ENCODE peak calls at places on chromosomes 13 and 19, in seven cellular contexts. L is nephron progenitor cell, R is type B pancreatic cell, I is lower leg skin, V is OCI-LY7, K is fibroblast of mammary gland, C is cardiac muscle cell. X is an unnamed sample.

GRCh38 chr13:86447479-86447878 is 648.3 kb upstream of the SLITRK6 start:
- DNase-seq in L (no peak), R (no peak), I (no peak), V (no peak), K (no peak), C (no peak), X (no peak)

GRCh38 chr19:2495651-2496316 is 19.9 kb downstream of the GADD45B start:
- DNase-seq in L (no peak), R (no peak), I (no peak), V (no peak), K (no peak), C (peak; percentile 47), X (no peak)

GRCh38 chr13:97241761-97242160 is 19.6 kb downstream of the MBNL2 start:
- DNase-seq in L (no peak), R (no peak), I (no peak), V (no peak), K (no peak), C (no peak), X (no peak)

GRCh38 chr13:111360452-111360851 is 40.0 kb downstream of the TEX29 start:
- DNase-seq in L (no peak), R (no peak), I (no peak), V (no peak), K (no peak), C (no peak), X (no peak)

GRCh38 chr13:22316494-22317025 is 645.7 kb downstream of the FGF9 start:
- DNase-seq in L (no peak), R (no peak), I (no peak), V (no peak), K (no peak), C (no peak), X (no peak)

GRCh38 chr13:44159633-44160279 is 213.9 kb upstream of the SERP2 start:
- DNase-seq in L (no peak), R (no peak), I (peak; percentile 39), V (no peak), K (peak; percentile 11), C (no peak), X (no peak)

GRCh38 chr13:74136089-74136658 is 2.0 kb upstream of the KLF12 start:
- DNase-seq in L (peak; percentile 53), R (peak; percentile 68), I (no peak), V (peak; percentile 36), K (peak; percentile 53), C (peak; percentile 60), X (peak; percentile 41)

GRCh38 chr13:57270493-57270892 is 103.5 kb downstream of the PRR20E start:
- DNase-seq in L (no peak), R (no peak), I (no peak), V (no peak), K (no peak), C (no peak), X (no peak)

GRCh38 chr19:47049307-47049700 is 880 bp upstream of the TMEM160 start:
- DNase-seq in L (no peak), R (no peak), I (no peak), V (no peak), K (peak; percentile 6), C (peak; percentile 54), X (no peak)

GRCh38 chr19:4534836-4535658 is at the start of gene PLIN5:
- DNase-seq in L (peak; percentile 95), R (peak; percentile 90), I (no peak), V (peak; percentile 69), K (no peak), C (peak; percentile 79), X (peak; percentile 70)

GRCh38 chr19:3471954-3472655 is 8.2 kb downstream of the SMIM24 start:
- DNase-seq in L (peak; percentile 66), R (no peak), I (no peak), V (peak; percentile 39), K (no peak), C (peak; percentile 28), X (peak; percentile 47)

GRCh38 chr13:95301947-95302386 is 716 bp upstream of the ABCC4 start:
- DNase-seq in L (no peak), R (no peak), I (no peak), V (no peak), K (no peak), C (peak; percentile 14), X (peak; percentile 51)

GRCh38 chr19:50300814-50301606 is 28.2 kb downstream of the KCNC3 start:
- DNase-seq in L (no peak), R (no peak), I (no peak), V (no peak), K (peak; percentile 91), C (peak; percentile 70), X (peak; percentile 32)

GRCh38 chr19:39237200-39238184 is 7.3 kb downstream of the IFNL3 start:
- DNase-seq in L (peak; percentile 26), R (no peak), I (no peak), V (peak; percentile 81), K (no peak), C (no peak), X (peak; percentile 65)

GRCh38 chr13:111216166-111216960 is 101.3 kb downstream of the ARHGEF7 start:
- DNase-seq in L (peak; percentile 64), R (no peak), I (no peak), V (peak; percentile 47), K (peak; percentile 30), C (peak; percentile 38), X (peak; percentile 71)

GRCh38 chr19:30696514-30696913 is 324.3 kb downstream of the ZNF536 start:
- DNase-seq in L (peak; percentile 74), R (no peak), I (no peak), V (peak; percentile 10), K (no peak), C (peak; percentile 32), X (peak; percentile 25)

GRCh38 chr13:29540334-29540733 is 55.2 kb downstream of the SLC7A1 start:
- DNase-seq in L (no peak), R (no peak), I (no peak), V (no peak), K (no peak), C (no peak), X (no peak)

GRCh38 chr13:46374710-46375109 is 12.3 kb downstream of the RUBCNL start:
- DNase-seq in L (no peak), R (no peak), I (no peak), V (peak; percentile 81), K (no peak), C (no peak), X (no peak)

GRCh38 chr13:30366083-30366482 is 56.2 kb upstream of the UBE2L5 start:
- DNase-seq in L (no peak), R (no peak), I (no peak), V (no peak), K (no peak), C (no peak), X (no peak)

GRCh38 chr19:47618771-47619170 is 9.8 kb downstream of the BICRA start:
- DNase-seq in L (no peak), R (no peak), I (no peak), V (no peak), K (peak; percentile 84), C (peak; percentile 42), X (no peak)

GRCh38 chr13:34863360-34864135 is 78.5 kb upstream of the NBEA start:
- DNase-seq in L (no peak), R (no peak), I (no peak), V (no peak), K (peak; percentile 90), C (peak; percentile 67), X (no peak)

GRCh38 chr19:49210901-49211451 is 53.4 kb downstream of the TRPM4 start:
- DNase-seq in L (peak; percentile 20), R (no peak), I (no peak), V (no peak), K (no peak), C (no peak), X (no peak)

GRCh38 chr19:49214701-49215100 is 57.1 kb downstream of the TRPM4 start:
- DNase-seq in L (no peak), R (no peak), I (no peak), V (peak; percentile 78), K (no peak), C (no peak), X (no peak)

GRCh38 chr19:49216076-49216475 is 58.5 kb downstream of the TRPM4 start:
- DNase-seq in L (no peak), R (no peak), I (no peak), V (no peak), K (peak; percentile 41), C (no peak), X (no peak)

GRCh38 chr19:49212302-49212701 is 54.7 kb downstream of the TRPM4 start:
- DNase-seq in L (no peak), R (no peak), I (no peak), V (no peak), K (peak; percentile 40), C (peak; percentile 86), X (no peak)

GRCh38 chr19:49213791-49214190 is 56.2 kb downstream of the TRPM4 start:
- DNase-seq in L (no peak), R (no peak), I (no peak), V (no peak), K (no peak), C (no peak), X (no peak)
- TF ChIP-seq CTCF in L (no peak), R (peak; percentile 36), I (no peak), V (peak; percentile 47), K (no peak), C (no peak), X (no peak)

GRCh38 chr13:41579168-41579567 is 121.8 kb downstream of the RGCC start:
- DNase-seq in L (no peak), R (no peak), I (no peak), V (no peak), K (no peak), C (no peak), X (no peak)

GRCh38 chr13:41579881-41580280 is 122.5 kb downstream of the RGCC start:
- DNase-seq in L (no peak), R (no peak), I (no peak), V (no peak), K (no peak), C (no peak), X (no peak)

GRCh38 chr13:41581884-41582547 is 124.7 kb downstream of the RGCC start:
- DNase-seq in L (no peak), R (no peak), I (no peak), V (no peak), K (peak; percentile 49), C (peak; percentile 19), X (no peak)

GRCh38 chr13:41580345-41580744 is 123.0 kb downstream of the RGCC start:
- DNase-seq in L (no peak), R (no peak), I (no peak), V (no peak), K (no peak), C (no peak), X (no peak)

DNA sequence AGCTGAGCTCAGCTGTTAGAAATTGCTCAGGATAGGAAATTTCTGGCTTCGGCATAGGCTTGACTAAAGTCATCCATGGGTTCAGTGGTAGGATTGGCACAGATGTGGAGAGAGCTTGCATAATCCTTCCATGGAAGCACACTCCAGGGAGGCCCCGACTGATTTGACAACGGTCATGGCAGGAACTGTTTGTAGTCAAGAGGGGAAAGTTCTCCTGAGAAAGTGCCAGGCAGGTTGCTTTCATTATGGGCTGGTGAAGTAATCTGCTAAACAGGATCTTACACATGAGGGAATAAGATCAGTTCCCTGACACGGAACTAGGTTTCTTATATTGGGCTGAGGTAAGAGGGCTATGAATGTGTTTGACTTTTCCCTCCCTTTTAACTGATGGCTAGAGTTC is 120.1 kb downstream of the RGCC start:
- DNase-seq in L (no peak), R (no peak), I (peak; percentile 76), V (no peak), K (peak; percentile 87), C (peak; percentile 71), X (no peak)
- TF ChIP-seq CTCF in L (no peak), R (no peak), I (no peak), V (no peak), K (no peak), C (no peak), X (no peak)

GRCh38 chr13:42836930-42837329 is 55.5 kb downstream of the FAM216B start:
- DNase-seq in L (no peak), R (no peak), I (no peak), V (no peak), K (peak; percentile 89), C (peak; percentile 81), X (no peak)
- TF ChIP-seq CTCF in L (no peak), R (peak; percentile 48), I (no peak), V (no peak), K (peak; percentile 49), C (peak; percentile 57), X (no peak)

GRCh38 chr19:45469132-45469834 is 1.5 kb downstream of the FOSB start:
- DNase-seq in L (peak; percentile 92), R (peak; percentile 96), I (peak; percentile 93), V (peak; percentile 98), K (peak; percentile 91), C (peak; percentile 97), X (peak; percentile 96)
- TF ChIP-seq CTCF in L (no peak), R (no peak), I (no peak), V (no peak), K (no peak), C (no peak), X (no peak)

X was measured in activated CD8-positive, alpha-beta T cell treated with anti-CD3 and anti-CD28 coated beads for 36 hours.